ENCODE peak calls at places on chromosomes 1 and 21, in nine cellular contexts. One of them, this sample, is unnamed.
A peak's percentile ranks its signal among the peaks of the same experiment; 100 is the strongest.

GRCh38 chr1:170755791-170756190 is 91.9 kb downstream of the PRRX1 start:
- DNase-seq in nucleus accumbens: no peak
- DNase-seq in SHP77: no peak
- DNase-seq in omental fat pad: no peak
- DNase-seq in caudate nucleus: no peak
- DNase-seq in neural progenitor cell: no peak
- DNase-seq in NCI-H2081: no peak
- DNase-seq in activated naive CD4-positive, alpha-beta T cell treated with anti-CD3 and anti-CD28 coated beads, Interleukin-2, amount 10 ng/mL, durations not matched to agents 7 days and 5 days: no peak
- DNase-seq in amniotic stem cell: no peak
- DNase-seq in this sample: no peak

GRCh38 chr1:77424236-77424635 is 142.4 kb downstream of the AK5 start:
- DNase-seq in nucleus accumbens: no peak
- DNase-seq in SHP77: no peak
- DNase-seq in omental fat pad: no peak
- DNase-seq in caudate nucleus: no peak
- DNase-seq in neural progenitor cell: no peak
- DNase-seq in NCI-H2081: no peak
- DNase-seq in activated naive CD4-positive, alpha-beta T cell treated with anti-CD3 and anti-CD28 coated beads, Interleukin-2, amount 10 ng/mL, durations not matched to agents 7 days and 5 days: no peak
- DNase-seq in amniotic stem cell: no peak
- DNase-seq in this sample: no peak

GRCh38 chr1:181255270-181255929 is 166.9 kb downstream of the IER5 start:
- DNase-seq in nucleus accumbens: no peak
- DNase-seq in SHP77: no peak
- DNase-seq in omental fat pad: peak; percentile 32
- DNase-seq in caudate nucleus: no peak
- DNase-seq in neural progenitor cell: no peak
- DNase-seq in NCI-H2081: no peak
- DNase-seq in activated naive CD4-positive, alpha-beta T cell treated with anti-CD3 and anti-CD28 coated beads, Interleukin-2, amount 10 ng/mL, durations not matched to agents 7 days and 5 days: no peak
- DNase-seq in amniotic stem cell: peak; percentile 78
- DNase-seq in this sample: no peak

GRCh38 chr1:109275706-109276345 is 7.1 kb downstream of the PSRC1 start:
- DNase-seq in nucleus accumbens: no peak
- DNase-seq in SHP77: no peak
- DNase-seq in omental fat pad: no peak
- DNase-seq in caudate nucleus: no peak
- DNase-seq in neural progenitor cell: no peak
- DNase-seq in NCI-H2081: no peak
- DNase-seq in activated naive CD4-positive, alpha-beta T cell treated with anti-CD3 and anti-CD28 coated beads, Interleukin-2, amount 10 ng/mL, durations not matched to agents 7 days and 5 days: no peak
- DNase-seq in amniotic stem cell: no peak
- DNase-seq in this sample: no peak

GRCh38 chr1:4613606-4614370 is 40.6 kb upstream of the AJAP1 start:
- DNase-seq in nucleus accumbens: no peak
- DNase-seq in SHP77: no peak
- DNase-seq in omental fat pad: no peak
- DNase-seq in caudate nucleus: no peak
- DNase-seq in neural progenitor cell: no peak
- DNase-seq in NCI-H2081: no peak
- DNase-seq in activated naive CD4-positive, alpha-beta T cell treated with anti-CD3 and anti-CD28 coated beads, Interleukin-2, amount 10 ng/mL, durations not matched to agents 7 days and 5 days: no peak
- DNase-seq in amniotic stem cell: no peak
- DNase-seq in this sample: no peak

GRCh38 chr1:91427741-91428140 is 23.1 kb upstream of the HFM1 start:
- DNase-seq in nucleus accumbens: no peak
- DNase-seq in SHP77: no peak
- DNase-seq in omental fat pad: no peak
- DNase-seq in caudate nucleus: no peak
- DNase-seq in neural progenitor cell: no peak
- DNase-seq in NCI-H2081: no peak
- DNase-seq in activated naive CD4-positive, alpha-beta T cell treated with anti-CD3 and anti-CD28 coated beads, Interleukin-2, amount 10 ng/mL, durations not matched to agents 7 days and 5 days: no peak
- DNase-seq in amniotic stem cell: no peak
- DNase-seq in this sample: no peak

GRCh38 chr1:178539291-178539690 is 26.4 kb downstream of the TEX35 start:
- DNase-seq in nucleus accumbens: no peak
- DNase-seq in SHP77: no peak
- DNase-seq in omental fat pad: no peak
- DNase-seq in caudate nucleus: no peak
- DNase-seq in neural progenitor cell: no peak
- DNase-seq in NCI-H2081: no peak
- DNase-seq in activated naive CD4-positive, alpha-beta T cell treated with anti-CD3 and anti-CD28 coated beads, Interleukin-2, amount 10 ng/mL, durations not matched to agents 7 days and 5 days: no peak
- DNase-seq in amniotic stem cell: no peak
- DNase-seq in this sample: no peak

GRCh38 chr1:91929246-91929645 is 20.0 kb upstream of the BRDT start:
- DNase-seq in nucleus accumbens: no peak
- DNase-seq in SHP77: no peak
- DNase-seq in omental fat pad: no peak
- DNase-seq in caudate nucleus: no peak
- DNase-seq in neural progenitor cell: peak; percentile 15
- DNase-seq in NCI-H2081: no peak
- DNase-seq in activated naive CD4-positive, alpha-beta T cell treated with anti-CD3 and anti-CD28 coated beads, Interleukin-2, amount 10 ng/mL, durations not matched to agents 7 days and 5 days: no peak
- DNase-seq in amniotic stem cell: no peak
- DNase-seq in this sample: no peak

GRCh38 chr1:37667023-37667769 is 25.1 kb upstream of the CDCA8 start:
- DNase-seq in nucleus accumbens: no peak
- DNase-seq in SHP77: no peak
- DNase-seq in omental fat pad: no peak
- DNase-seq in caudate nucleus: no peak
- DNase-seq in neural progenitor cell: peak; percentile 48
- DNase-seq in NCI-H2081: no peak
- DNase-seq in activated naive CD4-positive, alpha-beta T cell treated with anti-CD3 and anti-CD28 coated beads, Interleukin-2, amount 10 ng/mL, durations not matched to agents 7 days and 5 days: no peak
- DNase-seq in amniotic stem cell: no peak
- DNase-seq in this sample: no peak

GRCh38 chr1:89863165-89863835 is 42.5 kb downstream of the LRRC8D start:
- DNase-seq in nucleus accumbens: no peak
- DNase-seq in SHP77: no peak
- DNase-seq in omental fat pad: no peak
- DNase-seq in caudate nucleus: no peak
- DNase-seq in neural progenitor cell: no peak
- DNase-seq in NCI-H2081: no peak
- DNase-seq in activated naive CD4-positive, alpha-beta T cell treated with anti-CD3 and anti-CD28 coated beads, Interleukin-2, amount 10 ng/mL, durations not matched to agents 7 days and 5 days: no peak
- DNase-seq in amniotic stem cell: no peak
- DNase-seq in this sample: no peak

GRCh38 chr21:45542242-45542666 is at the start of gene SLC19A1:
- DNase-seq in nucleus accumbens: peak; percentile 73
- DNase-seq in SHP77: peak; percentile 25
- DNase-seq in omental fat pad: peak; percentile 23
- DNase-seq in caudate nucleus: peak; percentile 32
- DNase-seq in neural progenitor cell: peak; percentile 82
- DNase-seq in NCI-H2081: peak; percentile 46
- DNase-seq in activated naive CD4-positive, alpha-beta T cell treated with anti-CD3 and anti-CD28 coated beads, Interleukin-2, amount 10 ng/mL, durations not matched to agents 7 days and 5 days: peak; percentile 80
- DNase-seq in amniotic stem cell: no peak
- DNase-seq in this sample: no peak

GRCh38 chr1:228313536-228314277 is 92.9 kb downstream of the TRIM11 start:
- DNase-seq in nucleus accumbens: no peak
- DNase-seq in SHP77: no peak
- DNase-seq in omental fat pad: no peak
- DNase-seq in caudate nucleus: no peak
- DNase-seq in neural progenitor cell: no peak
- DNase-seq in NCI-H2081: no peak
- DNase-seq in activated naive CD4-positive, alpha-beta T cell treated with anti-CD3 and anti-CD28 coated beads, Interleukin-2, amount 10 ng/mL, durations not matched to agents 7 days and 5 days: peak; percentile 20
- DNase-seq in amniotic stem cell: no peak
- DNase-seq in this sample: no peak

GRCh38 chr1:66371233-66372005 is 162.5 kb upstream of the SGIP1 start:
- DNase-seq in nucleus accumbens: no peak
- DNase-seq in SHP77: no peak
- DNase-seq in omental fat pad: no peak
- DNase-seq in caudate nucleus: no peak
- DNase-seq in neural progenitor cell: no peak
- DNase-seq in NCI-H2081: no peak
- DNase-seq in activated naive CD4-positive, alpha-beta T cell treated with anti-CD3 and anti-CD28 coated beads, Interleukin-2, amount 10 ng/mL, durations not matched to agents 7 days and 5 days: no peak
- DNase-seq in amniotic stem cell: peak; percentile 46
- DNase-seq in this sample: no peak

GRCh38 chr1:44276006-44276405 is 62.7 kb downstream of the DMAP1 start:
- DNase-seq in nucleus accumbens: no peak
- DNase-seq in SHP77: no peak
- DNase-seq in omental fat pad: no peak
- DNase-seq in caudate nucleus: no peak
- DNase-seq in neural progenitor cell: no peak
- DNase-seq in NCI-H2081: peak; percentile 53
- DNase-seq in activated naive CD4-positive, alpha-beta T cell treated with anti-CD3 and anti-CD28 coated beads, Interleukin-2, amount 10 ng/mL, durations not matched to agents 7 days and 5 days: no peak
- DNase-seq in amniotic stem cell: no peak
- DNase-seq in this sample: no peak

GRCh38 chr1:202279806-202280205 is 61.9 kb downstream of the UBE2T start:
- DNase-seq in nucleus accumbens: no peak
- DNase-seq in SHP77: no peak
- DNase-seq in omental fat pad: no peak
- DNase-seq in caudate nucleus: no peak
- DNase-seq in neural progenitor cell: no peak
- DNase-seq in NCI-H2081: no peak
- DNase-seq in activated naive CD4-positive, alpha-beta T cell treated with anti-CD3 and anti-CD28 coated beads, Interleukin-2, amount 10 ng/mL, durations not matched to agents 7 days and 5 days: no peak
- DNase-seq in amniotic stem cell: no peak
- DNase-seq in this sample: no peak

GRCh38 chr1:50968884-50969610 is 998 bp upstream of the CDKN2C start:
- DNase-seq in nucleus accumbens: peak; percentile 64
- DNase-seq in SHP77: peak; percentile 47
- DNase-seq in omental fat pad: no peak
- DNase-seq in caudate nucleus: no peak
- DNase-seq in neural progenitor cell: peak; percentile 65
- DNase-seq in NCI-H2081: peak; percentile 71
- DNase-seq in activated naive CD4-positive, alpha-beta T cell treated with anti-CD3 and anti-CD28 coated beads, Interleukin-2, amount 10 ng/mL, durations not matched to agents 7 days and 5 days: peak; percentile 60
- DNase-seq in amniotic stem cell: no peak
- DNase-seq in this sample: no peak

GRCh38 chr1:14742181-14742980 is 143.9 kb downstream of the KAZN start:
- DNase-seq in nucleus accumbens: no peak
- DNase-seq in SHP77: no peak
- DNase-seq in omental fat pad: no peak
- DNase-seq in caudate nucleus: no peak
- DNase-seq in neural progenitor cell: no peak
- DNase-seq in NCI-H2081: no peak
- DNase-seq in activated naive CD4-positive, alpha-beta T cell treated with anti-CD3 and anti-CD28 coated beads, Interleukin-2, amount 10 ng/mL, durations not matched to agents 7 days and 5 days: no peak
- DNase-seq in amniotic stem cell: peak; percentile 91
- DNase-seq in this sample: no peak